ENCODE peak calls at places on chromosomes 12 and 14, in four cellular contexts. One of them, this sample, is unnamed.

GRCh38 chr12:132430838-132431826 is 58.8 kb upstream of the FBRSL1 start:
- DNase-seq in HepG2: no peak
- DNase-seq in HEK293T: no peak
- DNase-seq in SK-N-SH: no peak
- DNase-seq in this sample: no peak

GRCh38 chr12:16093825-16094224 is 182.7 kb downstream of the DERA start:
- DNase-seq in HepG2: no peak
- DNase-seq in HEK293T: no peak
- DNase-seq in SK-N-SH: no peak
- DNase-seq in this sample: no peak

GRCh38 chr12:1107669-1108068 is 116.6 kb downstream of the ERC1 start:
- DNase-seq in HepG2: no peak
- DNase-seq in HEK293T: no peak
- DNase-seq in SK-N-SH: no peak
- DNase-seq in this sample: no peak

GRCh38 chr14:35303149-35303548 is 11.0 kb downstream of the PSMA6 start:
- DNase-seq in HepG2: no peak
- DNase-seq in HEK293T: no peak
- DNase-seq in SK-N-SH: no peak
- DNase-seq in this sample: no peak

GRCh38 chr12:123152823-123153222 is 1.9 kb upstream of the PITPNM2 start:
- DNase-seq in HepG2: no peak
- DNase-seq in HEK293T: no peak
- DNase-seq in SK-N-SH: no peak
- DNase-seq in this sample: peak

GRCh38 chr14:24665440-24665991 is 31.5 kb upstream of the GZMB start:
- DNase-seq in HepG2: no peak
- DNase-seq in HEK293T: no peak
- DNase-seq in SK-N-SH: no peak
- DNase-seq in this sample: no peak

GRCh38 chr12:42589465-42590323 is at the start of gene PRICKLE1:
- DNase-seq in HepG2: no peak
- DNase-seq in HEK293T: peak
- DNase-seq in SK-N-SH: peak
- DNase-seq in this sample: peak

GRCh38 chr14:64762044-64763034 is 58.1 kb downstream of the PLEKHG3 start:
- DNase-seq in HepG2: peak
- DNase-seq in HEK293T: peak
- DNase-seq in SK-N-SH: peak
- DNase-seq in this sample: peak

GRCh38 chr14:93962701-93963601 is 13.4 kb downstream of the ASB2 start:
- DNase-seq in HepG2: no peak
- DNase-seq in HEK293T: peak
- DNase-seq in SK-N-SH: no peak
- DNase-seq in this sample: no peak

GRCh38 chr14:96741151-96741977 is 55.8 kb upstream of the VRK1 start:
- DNase-seq in HepG2: no peak
- DNase-seq in HEK293T: peak
- DNase-seq in SK-N-SH: peak
- DNase-seq in this sample: peak

GRCh38 chr12:9237286-9237685 is 29.1 kb upstream of the PZP start:
- DNase-seq in HepG2: no peak
- DNase-seq in HEK293T: no peak
- DNase-seq in SK-N-SH: no peak
- DNase-seq in this sample: no peak

GRCh38 chr12:12423367-12423766 is 66.5 kb downstream of the BORCS5 start:
- DNase-seq in HepG2: no peak
- DNase-seq in HEK293T: no peak
- DNase-seq in SK-N-SH: no peak
- DNase-seq in this sample: no peak

GRCh38 chr14:90671835-90672234 is 144.4 kb downstream of the TTC7B start:
- DNase-seq in HepG2: no peak
- DNase-seq in HEK293T: no peak
- DNase-seq in SK-N-SH: no peak
- DNase-seq in this sample: no peak

GRCh38 chr12:115023898-115024297 is 339.9 kb upstream of the TBX3 start:
- DNase-seq in HepG2: no peak
- DNase-seq in HEK293T: no peak
- DNase-seq in SK-N-SH: no peak
- DNase-seq in this sample: no peak

GRCh38 chr14:102096569-102097188 is 9.8 kb upstream of the HSP90AA1 start:
- DNase-seq in HepG2: peak
- DNase-seq in HEK293T: peak
- DNase-seq in SK-N-SH: peak
- DNase-seq in this sample: peak

GRCh38 chr14:60622920-60623263 is 26.4 kb downstream of the SIX1 start:
- DNase-seq in HepG2: no peak
- DNase-seq in HEK293T: no peak
- DNase-seq in SK-N-SH: no peak
- DNase-seq in this sample: no peak

GRCh38 chr12:82434392-82434911 is 76.1 kb downstream of the METTL25 start:
- DNase-seq in HepG2: no peak
- DNase-seq in HEK293T: no peak
- DNase-seq in SK-N-SH: no peak
- DNase-seq in this sample: no peak

GRCh38 chr14:71651228-71651627 is 281.0 kb upstream of the RGS6 start:
- DNase-seq in HepG2: no peak
- DNase-seq in HEK293T: no peak
- DNase-seq in SK-N-SH: no peak
- DNase-seq in this sample: no peak

GRCh38 chr14:36268957-36269734 is 51.3 kb downstream of the MBIP start:
- DNase-seq in HepG2: no peak
- DNase-seq in HEK293T: no peak
- DNase-seq in SK-N-SH: no peak
- DNase-seq in this sample: no peak

GRCh38 chr14:84254205-84254788 is 1275.6 kb upstream of the FLRT2 start:
- DNase-seq in HepG2: no peak
- DNase-seq in HEK293T: no peak
- DNase-seq in SK-N-SH: no peak
- DNase-seq in this sample: no peak

GRCh38 chr14:31286456-31287293 is 79.1 kb upstream of the HECTD1 start:
- DNase-seq in HepG2: peak
- DNase-seq in HEK293T: no peak
- DNase-seq in SK-N-SH: no peak
- DNase-seq in this sample: peak

GRCh38 chr12:52506858-52507715 is 13.1 kb downstream of the KRT5 start:
- DNase-seq in HepG2: peak
- DNase-seq in HEK293T: peak
- DNase-seq in SK-N-SH: peak
- DNase-seq in this sample: peak

GRCh38 chr12:92400006-92400405 is 254.4 kb upstream of the BTG1 start:
- DNase-seq in HepG2: no peak
- DNase-seq in HEK293T: no peak
- DNase-seq in SK-N-SH: no peak
- DNase-seq in this sample: no peak

GRCh38 chr12:51365276-51365675 is 18.8 kb upstream of the CELA1 start:
- DNase-seq in HepG2: no peak
- DNase-seq in HEK293T: no peak
- DNase-seq in SK-N-SH: no peak
- DNase-seq in this sample: no peak

GRCh38 chr14:62592877-62593276 is 452.4 kb downstream of the KCNH5 start:
- DNase-seq in HepG2: no peak
- DNase-seq in HEK293T: no peak
- DNase-seq in SK-N-SH: no peak
- DNase-seq in this sample: no peak

GRCh38 chr14:98692832-98693231 is 579.2 kb downstream of the BCL11B start:
- DNase-seq in HepG2: no peak
- DNase-seq in HEK293T: no peak
- DNase-seq in SK-N-SH: no peak
- DNase-seq in this sample: no peak

GRCh38 chr14:30779210-30779609 is 95.1 kb upstream of the COCH start:
- DNase-seq in HepG2: no peak
- DNase-seq in HEK293T: no peak
- DNase-seq in SK-N-SH: no peak
- DNase-seq in this sample: no peak

GRCh38 chr12:60714141-60714900 is 1118.5 kb downstream of the SLC16A7 start:
- DNase-seq in HepG2: no peak
- DNase-seq in HEK293T: no peak
- DNase-seq in SK-N-SH: no peak
- DNase-seq in this sample: no peak

GRCh38 chr12:26803552-26803951 is 29.4 kb downstream of the ITPR2 start:
- DNase-seq in HepG2: no peak
- DNase-seq in HEK293T: no peak
- DNase-seq in SK-N-SH: no peak
- DNase-seq in this sample: no peak

GRCh38 chr14:90019824-90020523 is 41.8 kb upstream of the KCNK13 start:
- DNase-seq in HepG2: no peak
- DNase-seq in HEK293T: no peak
- DNase-seq in SK-N-SH: no peak
- DNase-seq in this sample: peak

GRCh38 chr14:29548948-29549370 is 378.7 kb downstream of the PRKD1 start:
- DNase-seq in HepG2: peak
- DNase-seq in HEK293T: peak
- DNase-seq in SK-N-SH: peak
- DNase-seq in this sample: peak

GRCh38 chr14:62001988-62002387 is 239.8 kb downstream of the SNAPC1 start:
- DNase-seq in HepG2: no peak
- DNase-seq in HEK293T: no peak
- DNase-seq in SK-N-SH: no peak
- DNase-seq in this sample: no peak

GRCh38 chr12:56097738-56098137 is 6.6 kb upstream of the PA2G4 start:
- DNase-seq in HepG2: no peak
- DNase-seq in HEK293T: no peak
- DNase-seq in SK-N-SH: no peak
- DNase-seq in this sample: peak

GRCh38 chr12:130468700-130469245 is 131.1 kb downstream of the PIWIL1 start:
- DNase-seq in HepG2: no peak
- DNase-seq in HEK293T: no peak
- DNase-seq in SK-N-SH: no peak
- DNase-seq in this sample: no peak

GRCh38 chr14:69749956-69750355 is 17.0 kb upstream of the SRSF5 start:
- DNase-seq in HepG2: peak
- DNase-seq in HEK293T: no peak
- DNase-seq in SK-N-SH: no peak
- DNase-seq in this sample: no peak

DNA sequence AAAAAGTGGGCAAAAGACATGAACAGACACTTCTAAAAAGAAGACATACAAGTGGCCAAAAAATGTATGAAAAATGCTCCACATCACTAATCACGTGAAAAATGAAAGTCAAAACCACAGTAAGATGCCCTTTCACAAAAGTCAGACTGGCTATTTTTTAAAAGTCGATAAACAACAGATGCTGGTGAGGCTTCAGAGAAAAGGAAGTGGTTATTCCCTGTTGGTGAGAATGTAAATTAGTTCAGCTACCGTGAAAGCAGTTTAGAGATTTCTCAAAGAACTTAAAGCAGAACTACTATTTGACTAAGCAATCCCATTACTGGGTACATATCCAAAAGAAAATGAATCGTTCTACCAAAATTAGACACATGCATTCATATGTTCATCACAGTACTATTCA is 237.0 kb downstream of the KIF21A start:
- DNase-seq in HepG2: no peak
- DNase-seq in HEK293T: no peak
- DNase-seq in SK-N-SH: no peak
- DNase-seq in this sample: no peak
- TF ChIP-seq FOXM1 in HepG2: no peak
- TF ChIP-seq FOXM1 in HEK293T: no peak
- TF ChIP-seq FOXM1 in SK-N-SH: no peak
- TF ChIP-seq FOXM1 in this sample: no peak

DNA sequence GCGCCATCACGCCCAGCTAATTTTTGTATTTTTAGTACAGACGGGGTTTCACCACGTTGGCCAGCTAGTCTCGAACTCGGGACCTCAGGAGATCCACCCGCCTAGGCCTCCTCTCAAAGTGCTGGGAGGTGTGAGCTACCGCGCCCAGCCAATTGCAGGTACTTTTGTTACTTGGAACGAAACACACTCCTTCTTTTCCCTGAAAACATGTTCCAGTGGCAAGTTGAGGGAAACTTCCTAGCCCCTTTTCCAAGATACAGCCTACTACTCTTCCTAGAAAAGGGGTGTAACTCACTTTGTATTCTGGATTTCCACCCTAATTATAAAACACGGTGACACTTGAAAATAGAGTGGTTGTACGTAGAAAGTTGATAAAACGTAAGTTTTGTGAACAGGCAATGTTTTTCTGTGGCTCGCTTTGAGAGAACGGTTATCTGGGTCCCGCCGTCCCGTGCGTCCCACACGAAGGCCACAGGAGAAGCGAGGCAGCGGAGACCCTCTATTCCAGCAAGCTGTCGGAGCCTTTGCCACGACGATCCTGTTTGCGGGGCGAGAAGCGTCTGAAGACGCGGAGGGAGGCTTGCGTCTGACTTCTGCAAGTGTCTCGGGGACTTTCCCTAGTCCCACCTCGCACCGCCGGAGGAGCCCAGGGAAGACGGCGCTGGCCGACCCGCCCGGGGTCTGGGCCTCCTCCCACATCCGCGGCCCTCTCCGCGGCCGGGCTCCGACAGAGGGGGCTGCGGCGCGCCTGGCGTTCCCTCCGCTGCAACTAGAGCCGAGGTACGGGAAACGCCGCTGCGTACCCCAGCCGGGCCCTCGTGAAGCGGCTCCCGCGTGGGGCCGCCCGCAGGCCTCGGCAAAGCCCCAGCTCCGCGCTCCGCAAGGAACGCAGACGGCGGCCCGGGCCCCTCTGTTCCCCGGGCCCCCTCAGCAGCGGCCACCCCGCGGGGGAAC is 745 bp downstream of the CDCA4 start:
- DNase-seq in HepG2: no peak
- DNase-seq in HEK293T: peak
- DNase-seq in SK-N-SH: no peak
- DNase-seq in this sample: no peak
- TF ChIP-seq FOXM1 in HepG2: no peak
- TF ChIP-seq FOXM1 in HEK293T: no peak
- TF ChIP-seq FOXM1 in SK-N-SH: no peak
- TF ChIP-seq FOXM1 in this sample: no peak

GRCh38 chr14:78086342-78086741 is 83.8 kb upstream of the NRXN3 start:
- DNase-seq in HepG2: no peak
- DNase-seq in HEK293T: no peak
- DNase-seq in SK-N-SH: no peak
- DNase-seq in this sample: no peak
- TF ChIP-seq FOXM1 in HepG2: no peak
- TF ChIP-seq FOXM1 in HEK293T: no peak
- TF ChIP-seq FOXM1 in SK-N-SH: no peak
- TF ChIP-seq FOXM1 in this sample: no peak

GRCh38 chr12:103392722-103393121 is 103.0 kb downstream of the C12orf42 start:
- DNase-seq in HepG2: no peak
- DNase-seq in HEK293T: no peak
- DNase-seq in SK-N-SH: no peak
- DNase-seq in this sample: no peak
- TF ChIP-seq FOXM1 in HepG2: no peak
- TF ChIP-seq FOXM1 in HEK293T: no peak
- TF ChIP-seq FOXM1 in SK-N-SH: no peak
- TF ChIP-seq FOXM1 in this sample: no peak

GRCh38 chr12:108980831-108981618 is 39.8 kb downstream of the SVOP start:
- DNase-seq in HepG2: no peak
- DNase-seq in HEK293T: no peak
- DNase-seq in SK-N-SH: no peak
- DNase-seq in this sample: no peak
- TF ChIP-seq FOXM1 in HepG2: no peak
- TF ChIP-seq FOXM1 in HEK293T: no peak
- TF ChIP-seq FOXM1 in SK-N-SH: no peak
- TF ChIP-seq FOXM1 in this sample: no peak